ENCODE peak calls at places on chromosomes 7 and 10, in four cellular contexts. P is activated naive CD4-positive, alpha-beta T cell treated with anti-CD3 and anti-CD28 coated beads, Interleukin-2, amount 50 U/mL, for 72 hours; A is anterior cingulate cortex; K is GM19239. B is an unnamed sample.

GRCh38 chr10:92506336-92506735 is 67.6 kb downstream of the IDE start:
- DNase-seq in K (no peak), A (no peak), P (no peak), B (no peak)

GRCh38 chr7:71775648-71776047 is 636.5 kb downstream of the CALN1 start:
- DNase-seq in K (no peak), P (no peak), A (no peak), B (no peak)

GRCh38 chr10:15642095-15642494 is 77.6 kb downstream of the ITGA8 start:
- DNase-seq in P (no peak), A (no peak), K (no peak), B (no peak)

GRCh38 chr10:77349226-77349625 is 288.4 kb downstream of the KCNMA1 start:
- DNase-seq in P (no peak), A (no peak), K (no peak), B (no peak)

GRCh38 chr7:132440126-132440525 is 136.1 kb downstream of the PLXNA4 start:
- DNase-seq in K (no peak), A (no peak), P (no peak), B (no peak)

GRCh38 chr7:148609045-148609725 is 18.6 kb downstream of the C7orf33 start:
- DNase-seq in K (no peak), P (no peak), A (no peak), B (no peak)

GRCh38 chr10:1434912-1435692 is 302.2 kb downstream of the ADARB2 start:
- DNase-seq in K (no peak), P (no peak), A (no peak), B (no peak)

GRCh38 chr10:61355211-61355610 is 98.0 kb downstream of the TMEM26 start:
- DNase-seq in K (no peak), A (no peak), P (no peak), B (no peak)

GRCh38 chr7:96236198-96237039 is 85.5 kb downstream of the SLC25A13 start:
- DNase-seq in P (no peak), K (no peak), A (no peak), B (no peak)

B was measured in GM20000.